ENCODE peak calls at places on chromosome 10, in four cellular contexts. U is thoracic aorta; P is glutamatergic neuron; G is CD4-positive, alpha-beta T cell. N is an unnamed sample.

GRCh38 chr10:76403876-76404275 is 972.5 kb downstream of the LRMDA start:
- DNase-seq in U (no peak), P (no peak), G (no peak), N (no peak)

GRCh38 chr10:35640951-35641429 is 1.1 kb downstream of the FZD8 start:
- DNase-seq in U (no peak), P (peak), G (no peak), N (no peak)

GRCh38 chr10:132677096-132677904 is 108.6 kb downstream of the NKX6-2 start:
- DNase-seq in U (no peak), P (peak), G (no peak), N (no peak)

GRCh38 chr10:3972460-3973366 is 187.7 kb upstream of the KLF6 start:
- DNase-seq in U (no peak), P (no peak), G (no peak), N (no peak)

GRCh38 chr10:89837173-89838001 is 136.0 kb downstream of the KIF20B start:
- DNase-seq in U (no peak), P (no peak), G (peak), N (no peak)

GRCh38 chr10:4257939-4258465 is 473.0 kb upstream of the KLF6 start:
- DNase-seq in U (no peak), P (no peak), G (no peak), N (no peak)

GRCh38 chr10:11018426-11018818 is 750 bp downstream of the CELF2 start:
- DNase-seq in U (no peak), P (peak), G (no peak), N (no peak)

GRCh38 chr10:79084012-79084971 is 15.5 kb downstream of the ZMIZ1 start:
- DNase-seq in U (peak), P (no peak), G (no peak), N (peak)

GRCh38 chr10:48658243-48658888 is 26.3 kb upstream of the WDFY4 start:
- DNase-seq in U (no peak), P (peak), G (no peak), N (peak)

DNA sequence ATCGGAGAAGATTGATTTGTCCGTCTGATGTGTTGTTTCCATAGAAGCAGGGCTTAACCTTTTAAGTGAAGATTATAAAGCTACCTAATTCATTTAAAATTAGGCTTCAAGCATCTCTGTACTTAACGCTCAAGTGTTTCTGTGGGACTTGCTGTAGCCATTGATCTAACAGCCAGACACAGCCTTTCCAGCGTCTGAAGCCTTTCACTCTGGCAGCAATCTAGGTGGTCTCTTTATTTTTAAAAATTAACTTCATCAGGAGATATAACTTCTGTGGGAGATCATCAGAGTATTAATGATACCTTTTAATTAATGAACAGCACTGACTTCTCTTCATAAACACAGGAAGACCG is 88.1 kb downstream of the BEND7 start:
- DNase-seq in U (no peak), P (no peak), G (no peak), N (no peak)
- TF ChIP-seq CTCF in U (no peak), P (peak), G (peak), N (no peak)

GRCh38 chr10:72702868-72703581 is 11.1 kb downstream of the MCU start:
- DNase-seq in U (no peak), P (no peak), G (no peak), N (no peak)
- TF ChIP-seq CTCF in U (peak), P (no peak), G (no peak), N (no peak)

GRCh38 chr10:19620867-19621266 is 195.4 kb upstream of the PLXDC2 start:
- DNase-seq in U (no peak), P (no peak), G (no peak), N (no peak)
- TF ChIP-seq CTCF in U (no peak), P (no peak), G (no peak), N (no peak)

GRCh38 chr10:69885379-69886156 is 83.9 kb downstream of the COL13A1 start:
- DNase-seq in U (no peak), P (no peak), G (no peak), N (no peak)
- TF ChIP-seq CTCF in U (peak), P (peak), G (no peak), N (no peak)

GRCh38 chr10:47047127-47047504 is 135.9 kb downstream of the PTPN20 start:
- DNase-seq in U (no peak), P (no peak), G (no peak), N (no peak)
- TF ChIP-seq CTCF in U (no peak), P (no peak), G (no peak), N (no peak)

DNA sequence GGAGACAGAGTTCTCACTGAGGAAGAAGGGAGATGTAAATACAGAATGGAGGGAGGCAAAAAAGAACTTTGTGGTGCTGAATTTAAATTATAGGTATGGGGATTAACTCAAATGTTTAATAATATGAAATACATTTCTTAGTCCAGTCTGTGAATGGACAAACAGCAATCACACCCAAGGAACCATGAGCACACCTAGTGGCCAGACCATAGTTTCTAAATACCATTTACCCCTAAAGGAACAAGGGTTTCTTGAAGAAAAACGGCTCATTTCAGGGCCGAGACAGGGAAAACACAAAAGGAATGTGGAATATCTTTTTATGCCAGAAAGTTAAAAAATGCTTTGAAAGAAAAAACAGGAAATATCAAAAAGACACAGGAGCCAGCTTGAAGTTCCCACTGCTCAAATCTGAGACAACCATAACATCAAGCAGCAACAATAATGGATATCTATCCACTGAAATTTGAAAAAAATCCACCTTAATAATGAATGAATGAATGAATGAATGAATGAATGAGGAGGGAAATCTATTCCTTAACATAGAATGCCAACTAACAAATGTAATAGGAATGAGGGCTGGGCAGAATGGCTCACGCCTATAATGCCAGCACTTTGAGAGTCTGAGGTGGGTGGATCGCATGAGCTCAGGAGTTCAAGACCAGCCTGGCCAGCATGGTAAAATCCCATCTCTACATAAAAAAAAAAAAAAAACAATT is 8.6 kb downstream of the IPMK start:
- DNase-seq in U (no peak), P (no peak), G (no peak), N (no peak)
- TF ChIP-seq CTCF in U (no peak), P (no peak), G (no peak), N (no peak)

GRCh38 chr10:91409869-91410637 is at the start of gene HECTD2:
- DNase-seq in U (peak), P (peak), G (peak), N (peak)
- TF ChIP-seq CTCF in U (peak), P (no peak), G (peak), N (no peak)

DNA sequence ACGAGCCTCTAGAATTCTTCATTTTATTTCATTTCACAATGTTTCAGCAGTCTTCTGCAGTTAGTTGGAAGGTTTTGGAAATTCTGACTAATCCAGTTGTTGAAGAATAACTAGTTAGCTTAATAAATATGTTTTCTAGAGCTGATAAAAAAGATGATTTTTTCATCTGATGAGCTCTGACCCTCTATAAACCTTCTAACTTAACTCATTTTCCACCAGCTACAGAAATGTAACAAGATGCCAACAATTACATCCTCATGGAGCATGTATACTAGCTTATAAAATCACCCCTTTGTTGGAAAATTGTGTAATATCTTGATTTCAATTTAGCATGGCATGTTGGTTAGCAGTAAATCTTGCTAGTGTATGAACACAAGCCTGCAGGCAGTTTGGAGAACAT is 33.1 kb downstream of the KAT6B start:
- DNase-seq in U (no peak), P (no peak), G (no peak), N (no peak)
- TF ChIP-seq CTCF in U (no peak), P (no peak), G (no peak), N (no peak)

GRCh38 chr10:61400524-61400923 is 52.7 kb downstream of the TMEM26 start:
- DNase-seq in U (no peak), P (no peak), G (no peak), N (no peak)
- TF ChIP-seq CTCF in U (no peak), P (no peak), G (no peak), N (no peak)

GRCh38 chr10:93352638-93353383 is 129.3 kb downstream of the MYOF start:
- DNase-seq in U (no peak), P (no peak), G (no peak), N (no peak)

GRCh38 chr10:93356516-93356915 is 125.6 kb downstream of the MYOF start:
- DNase-seq in U (no peak), P (no peak), G (no peak), N (no peak)

GRCh38 chr10:93357680-93358079 is 124.5 kb downstream of the MYOF start:
- DNase-seq in U (no peak), P (peak), G (no peak), N (no peak)
- TF ChIP-seq CTCF in U (peak), P (peak), G (no peak), N (no peak)

N was measured in omental fat pad.